ENCODE peak calls at places on chromosome 9, in four cellular contexts. Y is activated effector memory CD4-positive, alpha-beta T cell treated with Interleukin-2 at 50 U/mL for 16 hours; E is stimulated activated CD4-positive, alpha-beta T cell treated with anti-CD3 and anti-CD28 coated beads, Interleukin-15, amount 100 ng/mL, for 1 hour; G is T-helper 2 cell. S is an unnamed sample.

GRCh38 chr9:129469988-129470316 is 150.9 kb downstream of the C9orf50 start:
- DNase-seq in Y (no peak), E (no peak), G (no peak), S (no peak)

GRCh38 chr9:113851359-113851758 is 24.8 kb upstream of the ZNF618 start:
- DNase-seq in E (no peak), G (no peak), Y (no peak), S (no peak)

GRCh38 chr9:128098936-128099931 is 28.3 kb downstream of the PTGES2 start:
- DNase-seq in Y (no peak), G (no peak), E (no peak), S (no peak)

GRCh38 chr9:36597412-36598178 is 24.9 kb downstream of the MELK start:
- DNase-seq in Y (no peak), G (peak; percentile 60), E (no peak), S (no peak)

GRCh38 chr9:33818832-33819500 is 2.0 kb downstream of the UBE2R2 start:
- DNase-seq in Y (no peak), E (no peak), G (no peak), S (no peak)

GRCh38 chr9:133708770-133709611 is 29.2 kb downstream of the SARDH start:
- DNase-seq in Y (peak; percentile 49), G (no peak), E (peak; percentile 44), S (no peak)

GRCh38 chr9:77807295-77807694 is 159.2 kb upstream of the GNA14 start:
- DNase-seq in G (peak; percentile 29), Y (no peak), E (no peak), S (no peak)

GRCh38 chr9:6845881-6846280 is 88.1 kb downstream of the KDM4C start:
- DNase-seq in Y (no peak), G (no peak), E (no peak), S (no peak)

GRCh38 chr9:1458503-1458902 is 408.3 kb downstream of the DMRT2 start:
- DNase-seq in Y (no peak), E (no peak), G (no peak), S (no peak)

GRCh38 chr9:14238044-14238443 is 75.9 kb downstream of the NFIB start:
- DNase-seq in Y (no peak), G (no peak), E (no peak), S (no peak)

GRCh38 chr9:114157516-114158176 is 2.3 kb downstream of the COL27A1 start:
- DNase-seq in E (no peak), Y (no peak), G (no peak), S (no peak)

GRCh38 chr9:96612105-96612965 is 7.3 kb downstream of the CDC14B start:
- DNase-seq in E (no peak), Y (no peak), G (no peak), S (no peak)

GRCh38 chr9:104304925-104305324 is 199.1 kb upstream of the OR13F1 start:
- DNase-seq in G (no peak), E (no peak), Y (no peak), S (no peak)

S was measured in type B pancreatic cell.